ENCODE peak calls at places on chromosomes 4 and X, in six cellular contexts. U is mesenchymal stem cell, S is astrocyte, Y is mammary epithelial cell, D is prostate gland, K is suprapubic skin. M is an unnamed sample. For H3K36me3, the result is how much of the 10 kb centered on the place peaks cover.

GRCh38 chr4:69653147-69653546 is at the start of gene UGT2A1:
- DNase-seq in U (no peak), D (no peak), S (no peak), Y (no peak), K (no peak), M (no peak)

GRCh38 chr4:163071308-163071707 is 95.4 kb downstream of the NAF1 start:
- DNase-seq in Y (no peak), S (no peak), K (no peak), U (no peak), D (no peak), M (no peak)

GRCh38 chr4:3409571-3410091 is 32.1 kb upstream of the HGFAC start:
- DNase-seq in K (peak), Y (no peak), S (no peak), U (no peak), D (no peak), M (no peak)

GRCh38 chr4:150182794-150183193 is 104.5 kb downstream of the DCLK2 start:
- DNase-seq in D (no peak), Y (no peak), K (no peak), U (no peak), S (no peak), M (no peak)

GRCh38 chr4:40227284-40227683 is 30.5 kb downstream of the RHOH start:
- DNase-seq in U (no peak), K (no peak), S (no peak), D (no peak), Y (no peak), M (no peak)

GRCh38 chrX:52874661-52875060 is 6.8 kb upstream of the XAGE3 start:
- DNase-seq in U (no peak), D (no peak), K (no peak), Y (no peak), S (no peak), M (no peak)

GRCh38 chrX:134423606-134424005 is 36.4 kb upstream of the HPRT1 start:
- DNase-seq in S (peak), U (peak), Y (peak), D (no peak), K (no peak), M (no peak)

GRCh38 chrX:150773634-150774033 is 80.4 kb downstream of the MTMR1 start:
- DNase-seq in U (no peak), D (no peak), K (no peak), Y (no peak), S (no peak), M (no peak)

GRCh38 chr4:7808752-7809151 is 130.9 kb downstream of the AFAP1 start:
- DNase-seq in D (no peak), S (peak), Y (peak), K (peak), U (peak), M (no peak)

GRCh38 chr4:26228883-26229282 is 91.9 kb upstream of the RBPJ start:
- DNase-seq in K (no peak), S (no peak), U (no peak), Y (no peak), D (no peak), M (no peak)

DNA sequence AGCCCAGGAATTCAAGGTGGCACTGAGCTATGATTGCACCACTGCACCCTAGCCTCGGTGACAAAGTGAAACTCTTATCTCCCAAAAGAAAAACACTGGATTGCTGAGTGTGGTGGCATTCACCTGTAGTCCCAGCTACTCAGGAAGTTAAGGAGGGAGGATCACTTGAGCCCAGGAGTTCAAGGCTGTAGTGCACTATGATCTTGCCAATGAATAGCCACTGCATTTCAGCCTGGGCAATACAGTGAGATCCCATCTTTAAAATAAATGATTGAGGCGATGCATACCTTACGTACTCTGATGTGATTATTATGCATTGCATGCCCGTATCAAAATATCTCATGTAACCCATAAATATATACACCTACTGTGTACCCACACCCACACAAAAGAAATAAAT is 31.2 kb upstream of the LARP1B start:
- DNase-seq in S (no peak), Y (no peak), K (no peak), U (no peak), D (no peak), M (no peak)
- H3K36me3 ChIP-seq in S (under half), Y (under half), K (under half), U (under half), D (under half), M (half or more)

GRCh38 chr4:73451404-73451803 is 15.4 kb downstream of the AFP start:
- DNase-seq in S (peak), U (peak), D (no peak), K (no peak), Y (no peak), M (no peak)
- H3K27ac ChIP-seq in S (peak), U (peak), D (no peak), K (no peak), Y (no peak), M (no peak)

DNA sequence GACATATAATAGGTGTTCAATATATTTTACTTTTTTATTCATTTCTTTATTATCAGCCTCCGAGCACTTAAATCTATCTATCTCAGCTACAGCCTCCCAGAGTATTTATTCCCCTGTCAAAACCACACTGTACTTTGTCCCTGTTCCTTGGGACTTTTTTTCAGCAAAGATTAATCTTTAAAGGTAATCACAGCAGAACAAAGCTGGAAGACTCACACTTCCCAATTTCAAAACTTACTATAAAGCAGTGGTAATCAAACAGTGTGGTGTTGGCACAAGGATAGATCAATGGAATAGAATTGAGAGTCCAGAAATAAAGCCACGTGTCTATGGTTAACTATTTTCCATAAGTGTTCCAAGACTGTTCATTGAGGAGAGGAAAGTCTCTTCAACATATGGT is 59.7 kb downstream of the KLHL13 start:
- DNase-seq in S (no peak), Y (no peak), D (no peak), K (no peak), U (no peak), M (no peak)
- H3K36me3 ChIP-seq in S (under half), Y (under half), D (under half), K (under half), U (under half), M (under half)

GRCh38 chrX:11444052-11444451 is 150.8 kb downstream of the AMELX start:
- DNase-seq in Y (no peak), K (no peak), D (no peak), S (no peak), U (no peak), M (no peak)

GRCh38 chrX:11446331-11446730 is 153.1 kb downstream of the AMELX start:
- DNase-seq in D (no peak), U (no peak), S (peak), K (no peak), Y (no peak), M (no peak)

GRCh38 chrX:11446951-11447350 is 153.7 kb downstream of the AMELX start:
- DNase-seq in S (peak), K (no peak), D (no peak), U (no peak), Y (no peak), M (no peak)

GRCh38 chrX:11447418-11447817 is 154.2 kb downstream of the AMELX start:
- DNase-seq in S (peak), K (no peak), U (no peak), Y (no peak), D (peak), M (no peak)

DNA sequence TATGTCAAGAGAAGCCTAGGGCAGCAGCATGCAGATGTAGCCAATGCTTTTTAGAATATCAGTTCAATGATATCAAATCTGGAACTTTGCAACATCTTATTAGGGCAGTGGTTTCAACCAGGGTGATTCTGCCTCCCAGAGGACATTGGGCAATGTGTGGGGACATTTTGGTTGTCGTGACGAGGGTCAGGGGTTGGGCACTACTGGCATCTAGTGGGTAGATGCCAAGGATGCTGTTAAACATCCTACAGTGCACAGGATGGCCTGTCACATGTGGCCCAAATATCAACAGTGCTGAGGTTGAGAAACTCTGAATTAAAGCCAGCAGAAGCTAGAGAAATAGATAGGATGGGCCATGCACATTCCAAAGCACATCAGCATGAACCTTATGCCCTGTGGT is 152.3 kb downstream of the AMELX start:
- DNase-seq in Y (no peak), U (no peak), S (no peak), K (no peak), D (no peak), M (no peak)
- H3K27ac ChIP-seq in Y (no peak), U (no peak), S (no peak), K (no peak), D (no peak), M (no peak)

GRCh38 chr4:102599455-102599854 is 98.3 kb downstream of the NFKB1 start:
- DNase-seq in Y (peak), D (no peak), S (no peak), K (no peak), U (no peak), M (no peak)
- H3K36me3 ChIP-seq in Y (under half), D (under half), S (under half), K (half or more), U (under half), M (half or more)

DNA sequence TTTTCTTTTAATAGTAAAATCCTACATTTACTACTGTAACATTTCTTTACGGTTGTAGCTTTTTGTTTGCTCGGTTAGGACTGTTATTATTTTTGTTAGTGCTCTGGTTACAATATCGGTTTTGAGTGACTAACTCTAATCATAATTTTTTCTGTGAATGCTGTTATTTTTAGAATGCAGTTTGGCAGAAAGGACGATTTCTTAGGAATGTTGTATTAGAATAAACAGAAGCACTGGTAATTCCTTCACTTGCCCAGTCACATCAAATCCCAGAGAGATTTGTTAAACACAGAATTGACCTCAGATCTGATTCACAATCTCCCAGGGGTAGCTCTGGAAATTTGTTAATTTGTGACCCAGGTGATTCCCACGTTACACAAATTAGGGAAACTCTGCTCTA is 21.7 kb downstream of the DDIT4L start:
- DNase-seq in D (no peak), U (peak), K (no peak), Y (no peak), S (peak), M (no peak)
- H3K27ac ChIP-seq in D (no peak), U (no peak), K (no peak), Y (no peak), S (no peak), M (no peak)